ENCODE peak calls at places on chromosomes 6 and 20, in six cellular contexts. O is SK-N-SH, S is small intestine, F is esophagus squamous epithelium, N is aorta, I is IMR-90. T is an unnamed sample. For H3K27me3 and H3K4me1, the result is how much of the 10 kb centered on the place peaks cover.

GRCh38 chr20:48975955-48976354 is 54.4 kb downstream of the ARFGEF2 start:
- DNase-seq in N (no peak), S (no peak), F (no peak), I (no peak), O (no peak), T (no peak)

GRCh38 chr6:7911345-7911725 is 747 bp upstream of the TXNDC5 start:
- DNase-seq in N (no peak), I (no peak), O (no peak), S (peak), F (no peak), T (no peak)

GRCh38 chr6:128807577-128807976 is 75.4 kb upstream of the LAMA2 start:
- DNase-seq in I (peak), O (no peak), F (no peak), N (no peak), S (peak), T (no peak)

GRCh38 chr20:46670585-46671584 is 18.4 kb downstream of the TP53RK start:
- DNase-seq in F (no peak), I (no peak), O (no peak), S (no peak), N (no peak), T (no peak)

GRCh38 chr6:115131709-115132490 is 789.1 kb upstream of the HS3ST5 start:
- DNase-seq in S (no peak), O (no peak), I (no peak), N (peak), F (no peak), T (no peak)

GRCh38 chr6:150514806-150515362 is 84.8 kb upstream of the PLEKHG1 start:
- DNase-seq in F (no peak), O (no peak), N (no peak), I (no peak), S (no peak), T (no peak)

GRCh38 chr20:57091748-57092111 is 174.7 kb downstream of the BMP7 start:
- DNase-seq in O (no peak), I (no peak), S (no peak), F (no peak), N (peak), T (no peak)

GRCh38 chr6:7991536-7991935 is 72.7 kb downstream of the BLOC1S5 start:
- DNase-seq in O (no peak), N (no peak), S (no peak), F (no peak), I (no peak), T (no peak)

DNA sequence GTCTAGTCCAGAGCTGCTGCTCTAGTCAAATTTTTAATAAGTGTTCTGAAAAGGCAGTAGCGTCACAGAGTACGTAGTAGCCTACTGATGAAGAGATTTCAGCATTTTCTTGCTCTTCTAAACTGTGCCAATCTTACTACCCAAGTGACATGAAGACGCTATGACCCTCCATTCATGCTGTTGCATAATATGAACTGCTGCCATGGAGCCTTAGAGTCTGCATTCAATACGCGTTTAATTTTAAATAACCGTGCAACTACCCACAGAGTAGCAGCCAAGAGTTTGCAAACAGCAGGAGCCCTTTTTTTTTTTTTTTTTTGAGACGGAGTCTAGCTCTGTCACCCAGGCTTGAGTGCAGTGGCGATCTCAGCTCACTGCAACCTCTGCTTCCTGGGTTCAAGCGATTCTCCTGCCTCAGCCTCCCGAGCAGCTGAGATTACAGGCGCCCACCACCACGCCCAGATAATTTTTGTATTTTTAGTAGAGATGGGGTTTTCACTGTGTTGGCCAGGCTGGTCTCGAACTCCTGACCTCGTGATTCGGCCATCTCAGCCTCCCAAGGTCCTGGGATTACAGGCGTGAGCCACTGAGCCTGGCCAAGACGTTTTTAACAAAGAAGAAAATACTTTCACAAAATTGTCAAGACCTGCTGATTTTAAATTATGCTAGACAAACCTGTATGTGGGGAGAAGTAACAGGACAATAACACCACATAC is 44.3 kb downstream of the EZR start:
- DNase-seq in O (no peak), N (no peak), F (no peak), S (no peak), I (no peak), T (no peak)
- H3K27me3 ChIP-seq in O (under half), N (under half), F (under half), S (under half), I (under half), T (under half)

GRCh38 chr6:10418862-10419748 is 4.2 kb upstream of the TFAP2A start:
- DNase-seq in N (no peak), F (no peak), S (no peak), O (no peak), I (peak), T (no peak)
- H3K4me1 ChIP-seq in N (under half), F (under half), S (under half), O (under half), I (under half), T (under half)

GRCh38 chr6:1363298-1363697 is 26.1 kb upstream of the FOXF2 start:
- DNase-seq in F (no peak), S (no peak), N (no peak), I (no peak), O (no peak), T (no peak)

GRCh38 chr6:1365701-1366100 is 23.7 kb upstream of the FOXF2 start:
- DNase-seq in N (no peak), S (no peak), O (no peak), I (no peak), F (no peak), T (no peak)

GRCh38 chr6:1363729-1364572 is 25.4 kb upstream of the FOXF2 start:
- DNase-seq in O (no peak), S (no peak), N (no peak), F (no peak), I (peak), T (no peak)

GRCh38 chr6:1364791-1365190 is 24.6 kb upstream of the FOXF2 start:
- DNase-seq in F (no peak), N (no peak), O (no peak), I (no peak), S (no peak), T (no peak)

DNA sequence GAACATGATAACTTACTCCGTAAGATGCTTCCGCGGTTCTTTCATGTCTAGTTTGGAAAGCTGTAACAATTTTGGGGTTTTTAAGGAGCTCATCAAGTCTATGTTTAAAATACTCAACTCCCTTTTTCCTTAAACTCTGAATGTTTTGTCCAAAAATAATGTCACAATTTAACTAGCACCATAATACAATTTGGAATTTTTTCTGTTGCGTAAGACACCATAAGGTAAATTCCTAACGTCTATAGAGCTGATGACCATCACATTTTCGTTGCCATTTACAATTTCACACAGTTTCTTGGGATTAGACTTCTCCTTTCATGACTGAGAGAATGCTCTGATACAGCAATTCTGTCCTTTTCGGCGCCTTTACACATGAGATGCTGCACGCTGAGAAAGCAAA is 26.7 kb upstream of the FOXF2 start:
- DNase-seq in N (no peak), F (no peak), O (no peak), S (no peak), I (no peak), T (no peak)
- H3K27me3 ChIP-seq in N (under half), F (under half), O (under half), S (under half), I (under half), T (under half)

GRCh38 chr6:89385156-89385667 is 26.9 kb downstream of the RRAGD start:
- DNase-seq in F (no peak), I (no peak), S (no peak), O (no peak), N (no peak), T (no peak)
- H3K4me1 ChIP-seq in F (under half), I (under half), S (under half), O (under half), N (under half), T (under half)